ENCODE peak calls at places on chromosomes 5 and 9, in nine cellular contexts. C is brain microvascular endothelial cell, Y is foreskin fibroblast, X is colonic mucosa, R is suprapubic skin, L is transverse colon, A is Peyer's patch, Z is ovary, E is left ventricle myocardium inferior. U is an unnamed sample.

GRCh38 chr9:126693428-126693931 is 79.8 kb downstream of the LMX1B start:
- DNase-seq in C (no peak), Y (no peak), X (no peak), R (peak), L (no peak), A (peak), Z (no peak), E (no peak), U (no peak)

GRCh38 chr9:2022560-2022959 is 7.4 kb downstream of the SMARCA2 start:
- DNase-seq in C (no peak), Y (no peak), X (no peak), R (no peak), L (no peak), A (no peak), Z (no peak), E (no peak), U (no peak)

GRCh38 chr9:21761309-21761901 is 41.0 kb upstream of the MTAP start:
- DNase-seq in C (no peak), Y (no peak), X (no peak), R (no peak), L (no peak), A (no peak), Z (no peak), E (no peak), U (no peak)

GRCh38 chr5:113112435-113112834 is 135.8 kb downstream of the DCP2 start:
- DNase-seq in C (no peak), Y (peak), X (no peak), R (no peak), L (no peak), A (no peak), Z (no peak), E (no peak), U (no peak)

GRCh38 chr5:102715405-102715804 is 39.7 kb upstream of the PAM start:
- DNase-seq in C (peak), Y (peak), X (no peak), R (no peak), L (no peak), A (no peak), Z (no peak), E (no peak), U (no peak)

GRCh38 chr9:93826209-93826608 is 128.9 kb downstream of the BARX1 start:
- DNase-seq in C (no peak), Y (no peak), X (peak), R (peak), L (no peak), A (peak), Z (no peak), E (no peak), U (no peak)

GRCh38 chr9:126682113-126682810 is 68.5 kb downstream of the LMX1B start:
- DNase-seq in C (no peak), Y (no peak), X (no peak), R (no peak), L (no peak), A (no peak), Z (no peak), E (no peak), U (no peak)

GRCh38 chr5:174606646-174607045 is 117.7 kb upstream of the MSX2 start:
- DNase-seq in C (no peak), Y (no peak), X (no peak), R (no peak), L (no peak), A (no peak), Z (no peak), E (no peak), U (no peak)

GRCh38 chr5:148927307-148927946 is 101.0 kb downstream of the ADRB2 start:
- DNase-seq in C (no peak), Y (no peak), X (no peak), R (no peak), L (no peak), A (no peak), Z (no peak), E (no peak), U (no peak)

GRCh38 chr5:63963080-63963735 is 963 bp upstream of the HTR1A start:
- DNase-seq in C (peak), Y (peak), X (peak), R (no peak), L (peak), A (no peak), Z (peak), E (no peak), U (peak)

GRCh38 chr9:121359358-121360294 is 10.4 kb downstream of the STOM start:
- DNase-seq in C (no peak), Y (no peak), X (no peak), R (no peak), L (no peak), A (no peak), Z (no peak), E (no peak), U (no peak)

GRCh38 chr5:115486728-115487127 is 57.8 kb downstream of the FEM1C start:
- DNase-seq in C (no peak), Y (no peak), X (no peak), R (no peak), L (no peak), A (no peak), Z (no peak), E (no peak), U (no peak)

GRCh38 chr9:99451121-99451606 is 229.1 kb downstream of the SEC61B start:
- DNase-seq in C (no peak), Y (no peak), X (no peak), R (no peak), L (no peak), A (no peak), Z (no peak), E (peak), U (peak)

GRCh38 chr5:95815143-95815729 is 7.3 kb downstream of the GLRX start:
- DNase-seq in C (no peak), Y (no peak), X (no peak), R (no peak), L (no peak), A (no peak), Z (no peak), E (no peak), U (no peak)

GRCh38 chr5:151580858-151581257 is 10.3 kb downstream of the FAT2 start:
- DNase-seq in C (no peak), Y (no peak), X (no peak), R (peak), L (no peak), A (no peak), Z (no peak), E (no peak), U (no peak)

GRCh38 chr9:106829666-106830408 is 33.1 kb upstream of the ZNF462 start:
- DNase-seq in C (no peak), Y (no peak), X (no peak), R (no peak), L (no peak), A (no peak), Z (no peak), E (no peak), U (no peak)

GRCh38 chr5:51960617-51961115 is 577.4 kb downstream of the ISL1 start:
- DNase-seq in C (no peak), Y (peak), X (no peak), R (no peak), L (no peak), A (no peak), Z (no peak), E (no peak), U (no peak)

GRCh38 chr5:55159763-55160492 is at the start of gene GPX8:
- DNase-seq in C (peak), Y (peak), X (peak), R (no peak), L (no peak), A (no peak), Z (peak), E (no peak), U (no peak)

GRCh38 chr5:89268460-89268859 is 385.5 kb upstream of the MEF2C start:
- DNase-seq in C (no peak), Y (no peak), X (no peak), R (no peak), L (peak), A (no peak), Z (no peak), E (no peak), U (no peak)

GRCh38 chr5:39494099-39494498 is 69.3 kb upstream of the DAB2 start:
- DNase-seq in C (no peak), Y (no peak), X (no peak), R (no peak), L (no peak), A (no peak), Z (no peak), E (no peak), U (no peak)

GRCh38 chr5:171813813-171814212 is 28.2 kb downstream of the SMIM23 start:
- DNase-seq in C (no peak), Y (no peak), X (no peak), R (no peak), L (no peak), A (no peak), Z (no peak), E (no peak), U (no peak)

GRCh38 chr9:69307446-69308216 is 17.4 kb upstream of the ENTREP1 start:
- DNase-seq in C (peak), Y (no peak), X (no peak), R (no peak), L (no peak), A (no peak), Z (no peak), E (no peak), U (no peak)

GRCh38 chr5:136062563-136063274 is 33.9 kb downstream of the TGFBI start:
- DNase-seq in C (no peak), Y (no peak), X (no peak), R (no peak), L (no peak), A (no peak), Z (no peak), E (no peak), U (peak)
- TF ChIP-seq CTCF in C (peak), Y (peak), X (peak), R (peak), L (peak), A (peak), Z (no peak), E (peak), U (peak)

GRCh38 chr5:122313941-122314340 is 1.9 kb downstream of the SNCAIP start:
- DNase-seq in C (no peak), Y (no peak), X (no peak), R (no peak), L (no peak), A (no peak), Z (no peak), E (no peak), U (no peak)

GRCh38 chr5:122315511-122315910 is 3.5 kb downstream of the SNCAIP start:
- DNase-seq in C (no peak), Y (no peak), X (no peak), R (no peak), L (no peak), A (no peak), Z (no peak), E (no peak), U (no peak)

GRCh38 chr5:122319897-122320296 is 7.9 kb downstream of the SNCAIP start:
- DNase-seq in C (no peak), Y (no peak), X (no peak), R (no peak), L (no peak), A (no peak), Z (no peak), E (no peak), U (no peak)

GRCh38 chr5:122313001-122313402 is 965 bp downstream of the SNCAIP start:
- DNase-seq in C (peak), Y (no peak), X (no peak), R (no peak), L (no peak), A (no peak), Z (peak), E (no peak), U (no peak)

DNA sequence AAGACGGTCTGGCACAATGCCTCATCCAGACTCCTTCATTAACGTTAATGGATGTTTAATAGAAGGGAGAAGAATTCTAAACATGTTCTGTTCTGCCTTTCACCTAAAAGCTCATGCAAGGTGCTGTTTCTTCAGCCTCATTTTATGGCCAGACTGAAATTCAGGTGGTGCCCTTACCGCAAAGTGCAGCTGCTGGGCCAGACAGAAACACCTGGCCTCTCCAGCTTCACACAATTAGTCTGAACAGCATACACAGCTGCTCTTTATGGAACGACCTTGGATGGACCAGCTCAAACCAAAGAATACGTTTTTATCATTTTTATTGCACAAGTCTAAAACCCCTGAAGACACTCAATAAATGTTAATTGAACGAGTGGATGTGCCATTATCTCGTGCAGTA is 4.6 kb downstream of the SNCAIP start:
- DNase-seq in C (no peak), Y (no peak), X (no peak), R (no peak), L (no peak), A (no peak), Z (no peak), E (no peak), U (no peak)
- H3K4me3 ChIP-seq in C (no peak), Y (no peak), X (no peak), R (no peak), L (no peak), A (no peak), Z (no peak), E (no peak), U (no peak)

GRCh38 chr9:133539434-133539833 is 4.9 kb downstream of the ADAMTSL2 start:
- DNase-seq in C (no peak), Y (no peak), X (peak), R (no peak), L (peak), A (no peak), Z (no peak), E (peak), U (no peak)

GRCh38 chr9:133542002-133542401 is 7.5 kb downstream of the ADAMTSL2 start:
- DNase-seq in C (no peak), Y (no peak), X (no peak), R (no peak), L (no peak), A (no peak), Z (no peak), E (no peak), U (no peak)

GRCh38 chr9:133538851-133539250 is 4.3 kb downstream of the ADAMTSL2 start:
- DNase-seq in C (no peak), Y (no peak), X (no peak), R (no peak), L (no peak), A (no peak), Z (no peak), E (no peak), U (no peak)

GRCh38 chr9:133538176-133538575 is 3.7 kb downstream of the ADAMTSL2 start:
- DNase-seq in C (no peak), Y (no peak), X (no peak), R (no peak), L (no peak), A (no peak), Z (no peak), E (no peak), U (no peak)

GRCh38 chr9:133540336-133541025 is 6.0 kb downstream of the ADAMTSL2 start:
- DNase-seq in C (no peak), Y (no peak), X (no peak), R (no peak), L (no peak), A (no peak), Z (no peak), E (no peak), U (no peak)
- TF ChIP-seq CTCF in C (no peak), Y (no peak), X (no peak), R (no peak), L (no peak), A (no peak), Z (no peak), E (peak), U (no peak)

GRCh38 chr5:24491482-24491881 is 153.3 kb downstream of the CDH10 start:
- DNase-seq in C (no peak), Y (no peak), X (no peak), R (no peak), L (no peak), A (no peak), Z (no peak), E (no peak), U (no peak)
- H3K4me3 ChIP-seq in C (no peak), Y (no peak), X (no peak), R (no peak), L (no peak), A (no peak), Z (no peak), E (no peak), U (no peak)

GRCh38 chr5:103973669-103974068 is 411.1 kb upstream of the NUDT12 start:
- DNase-seq in C (no peak), Y (no peak), X (no peak), R (no peak), L (no peak), A (no peak), Z (no peak), E (no peak), U (no peak)
- TF ChIP-seq CTCF in C (peak), Y (peak), X (no peak), R (no peak), L (no peak), A (no peak), Z (no peak), E (no peak), U (peak)

U was measured in BE2C.